ENCODE peak calls at places on chromosomes 1 and 21, in six cellular contexts. U, W, E, Z, F and M are unnamed samples.

GRCh38 chr1:10823000-10823401 is 26.6 kb upstream of the CASZ1 start:
- DNase-seq in F (no peak), W (peak; percentile 57), E (no peak), U (no peak), Z (peak; percentile 39), M (no peak)

GRCh38 chr1:25795955-25796806 is 3.8 kb upstream of the SELENON start:
- DNase-seq in U (no peak), E (no peak), W (peak; percentile 70), F (no peak), Z (peak; percentile 88), M (no peak)

GRCh38 chr1:185595835-185596667 is 138.1 kb upstream of the HMCN1 start:
- DNase-seq in F (no peak), U (no peak), W (peak; percentile 58), Z (no peak), E (no peak), M (no peak)

GRCh38 chr1:45327644-45328515 is 1.2 kb downstream of the HPDL start:
- DNase-seq in W (no peak), U (no peak), E (no peak), Z (no peak), F (no peak), M (no peak)

GRCh38 chr1:20069932-20070331 is at the start of gene PLA2G5:
- DNase-seq in F (no peak), Z (no peak), W (no peak), U (no peak), E (peak; percentile 86), M (peak; percentile 82)

GRCh38 chr1:150562384-150563339 is 13.5 kb downstream of the ADAMTSL4 start:
- DNase-seq in Z (no peak), E (peak; percentile 73), F (peak; percentile 80), W (peak; percentile 51), U (no peak), M (no peak)

GRCh38 chr1:44270666-44271628 is 57.7 kb downstream of the DMAP1 start:
- DNase-seq in W (no peak), Z (no peak), E (no peak), F (no peak), U (no peak), M (no peak)

GRCh38 chr1:21956720-21957552 is 19.8 kb upstream of the HSPG2 start:
- DNase-seq in Z (peak; percentile 93), F (no peak), W (peak; percentile 89), E (peak; percentile 81), U (peak; percentile 83), M (no peak)

GRCh38 chr21:21034046-21034445 is 35.8 kb downstream of the NCAM2 start:
- DNase-seq in W (no peak), Z (no peak), F (no peak), E (no peak), U (no peak), M (no peak)

GRCh38 chr1:236689713-236690569 is 3.6 kb downstream of the ACTN2 start:
- DNase-seq in U (no peak), F (no peak), Z (no peak), W (no peak), E (no peak), M (no peak)

GRCh38 chr1:71522721-71523120 is 441.9 kb upstream of the ZRANB2 start:
- DNase-seq in U (no peak), W (no peak), Z (no peak), F (no peak), E (no peak), M (no peak)

GRCh38 chr1:206589206-206589605 is 23.1 kb downstream of the EIF2D start:
- DNase-seq in U (no peak), E (peak; percentile 75), F (no peak), W (no peak), Z (no peak), M (no peak)

GRCh38 chr1:205965039-205965630 is 21.9 kb upstream of the SLC26A9 start:
- DNase-seq in E (no peak), Z (no peak), W (no peak), F (no peak), U (no peak), M (no peak)

GRCh38 chr1:6065093-6065878 is 19.6 kb downstream of the KCNAB2 start:
- DNase-seq in Z (no peak), F (no peak), E (no peak), U (no peak), W (no peak), M (no peak)

GRCh38 chr1:208475449-208475848 is 231.3 kb upstream of the PLXNA2 start:
- DNase-seq in U (no peak), E (peak; percentile 67), W (no peak), Z (no peak), F (no peak), M (no peak)

GRCh38 chr1:57707631-57708030 is 283.8 kb upstream of the DAB1 start:
- DNase-seq in U (no peak), W (no peak), F (no peak), E (no peak), Z (no peak), M (no peak)

GRCh38 chr1:222240536-222241181 is 307.2 kb downstream of the HHIPL2 start:
- DNase-seq in F (no peak), W (no peak), Z (no peak), U (no peak), E (no peak), M (no peak)

GRCh38 chr1:17355898-17356297 is 16.1 kb upstream of the PADI6 start:
- DNase-seq in E (no peak), F (no peak), Z (no peak), U (no peak), W (no peak), M (no peak)

GRCh38 chr1:20166047-20166446 is 19.8 kb upstream of the UBXN10 start:
- DNase-seq in F (no peak), Z (peak; percentile 39), W (no peak), U (no peak), E (peak; percentile 88), M (no peak)

GRCh38 chr1:84620720-84621313 is 46.6 kb upstream of the CTBS start:
- DNase-seq in U (peak; percentile 78), F (peak; percentile 86), E (peak; percentile 88), Z (peak; percentile 41), W (peak; percentile 77), M (peak; percentile 82)
- TF ChIP-seq POLR2AphosphoS5 in U (no peak), F (peak; percentile 68), E (peak; percentile 27), Z (peak; percentile 41), W (peak; percentile 24), M (peak; percentile 51)

DNA sequence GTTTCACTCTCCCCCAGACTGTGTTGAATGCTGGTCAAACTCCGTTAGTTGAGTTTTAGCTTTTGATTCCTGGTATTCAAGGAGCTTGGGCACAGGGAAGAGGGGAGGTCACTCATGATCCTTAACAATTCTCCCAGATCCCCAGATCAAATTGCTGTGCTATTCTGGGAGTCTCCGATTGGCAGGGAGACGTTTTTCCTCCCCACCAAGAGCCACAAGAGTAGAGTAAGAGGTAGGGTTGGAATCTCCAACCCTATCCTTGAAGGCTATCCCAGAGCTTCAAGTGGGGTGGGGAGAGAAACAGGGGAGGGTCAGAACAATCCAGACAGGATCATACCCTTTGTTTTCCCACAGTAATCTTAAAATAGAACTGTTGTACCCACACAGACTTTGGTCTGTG is 576 bp upstream of the TPM3 start:
- DNase-seq in E (no peak), W (no peak), F (no peak), Z (no peak), U (no peak), M (no peak)
- H3K4me1 ChIP-seq in E (no peaks in the 10 kb centered on the region), W (no peaks in the 10 kb centered on the region), F (peaks cover 12% of the 10 kb centered on the region), Z (no peaks in the 10 kb centered on the region), U (no peaks in the 10 kb centered on the region), M (peaks cover 14% of the 10 kb centered on the region)

GRCh38 chr1:212567676-212568075 is 40.9 kb upstream of the ATF3 start:
- DNase-seq in U (no peak), E (no peak), Z (no peak), F (no peak), W (no peak), M (no peak)
- H3K4me3 ChIP-seq in U (no peak overlapping the region), E (no peak overlapping the region), Z (no peak overlapping the region), F (no peak overlapping the region), W (no peak overlapping the region), M (no peak overlapping the region)

DNA sequence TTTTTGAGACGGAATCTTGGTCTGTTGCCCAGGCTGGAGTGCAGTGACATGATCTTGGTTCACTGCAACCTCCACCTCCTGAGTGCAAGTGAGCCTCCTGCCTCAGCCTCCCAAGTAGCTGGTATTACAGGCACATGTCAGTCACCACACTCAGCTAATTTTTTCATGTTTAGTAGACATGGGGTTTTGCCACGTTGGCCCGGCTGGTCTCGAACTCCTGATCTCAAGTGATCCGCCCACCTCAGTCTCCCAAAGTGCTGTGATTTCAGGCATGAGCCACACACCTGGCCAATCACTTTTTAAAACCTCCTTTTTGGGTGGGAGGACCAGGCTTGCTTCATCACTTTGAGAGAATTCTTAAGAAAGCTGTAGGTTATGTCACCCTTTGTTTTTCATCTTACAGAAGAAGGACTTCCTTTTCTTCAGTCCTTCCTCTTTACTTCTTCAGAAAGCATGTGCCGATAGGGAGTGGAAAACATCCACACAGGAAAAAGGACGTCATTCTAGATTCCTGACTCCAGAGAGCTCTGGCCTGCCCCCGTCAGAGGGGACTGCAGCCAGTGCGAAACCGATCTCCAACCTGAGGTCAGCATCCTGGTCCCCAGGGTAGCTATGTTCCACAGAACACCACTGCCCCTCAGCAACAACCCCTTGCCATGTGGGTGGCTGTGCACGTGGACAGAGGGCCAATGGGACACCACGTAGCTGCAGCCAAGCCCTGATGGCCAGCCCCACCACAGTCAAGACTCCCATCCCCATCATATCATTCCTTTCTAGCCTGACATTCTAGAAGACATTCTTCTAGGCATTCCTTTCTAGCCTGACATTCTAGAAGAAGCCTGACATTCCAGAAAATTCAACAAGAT is 21.9 kb downstream of the NCF2 start:
- DNase-seq in U (no peak), E (peak; percentile 74), W (no peak), Z (no peak), F (no peak), M (no peak)
- TF ChIP-seq POLR2AphosphoS5 in U (no peak), E (no peak), W (no peak), Z (no peak), F (no peak), M (no peak)

DNA sequence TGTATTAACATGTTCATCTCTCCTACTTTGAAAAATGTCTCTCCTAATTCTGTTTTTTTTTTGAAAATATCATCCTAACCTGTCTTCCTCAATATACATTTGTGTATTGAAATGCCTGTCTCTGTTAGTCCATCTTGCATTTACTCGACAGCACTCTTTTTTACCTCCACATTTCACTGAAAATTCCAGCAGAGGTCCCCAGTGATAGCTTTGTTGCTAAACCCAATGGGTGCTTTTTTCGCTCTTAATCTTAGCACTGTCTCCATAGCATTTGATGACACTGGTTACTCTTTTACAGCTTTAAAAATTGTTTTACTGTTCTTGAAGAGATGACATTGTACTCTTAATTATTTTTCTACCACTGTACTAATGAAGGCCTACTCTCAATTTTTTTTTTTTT is 10.8 kb downstream of the OSBPL9 start:
- DNase-seq in F (no peak), E (no peak), U (no peak), Z (no peak), W (no peak), M (no peak)
- H3K4me1 ChIP-seq in F (peaks cover 15% of the 10 kb centered on the region), E (peaks cover 39% of the 10 kb centered on the region), U (peaks cover 5% of the 10 kb centered on the region), Z (peaks cover 3% of the 10 kb centered on the region), W (peaks cover 36% of the 10 kb centered on the region), M (peaks cover 72% of the 10 kb centered on the region)

GRCh38 chr1:226425431-226426031 is 17.6 kb upstream of the PARP1 start:
- DNase-seq in F (no peak), W (no peak), U (no peak), E (no peak), Z (no peak), M (no peak)
- H3K4me3 ChIP-seq in F (no peak overlapping the region), W (peak overlapping the region; percentile 3), U (no peak overlapping the region), E (no peak overlapping the region), Z (no peak overlapping the region), M (no peak overlapping the region)